ENCODE peak calls at places on chromosomes 11 and 22, in four cellular contexts. T is activated T-cell treated with anti-CD3 and anti-CD28 coated beads for 1 hour; U is stimulated activated CD4-positive, alpha-beta T cell treated with anti-CD3 and anti-CD28 coated beads, Interleukin-1b, Interleukin-23, amount 100 ng/mL, for 24 hours; P is astrocyte of the hippocampus. I is an unnamed sample.
A peak's percentile ranks its signal among the peaks of the same experiment; 100 is the strongest.

GRCh38 chr11:79113099-79113498 is 327.7 kb downstream of the TENM4 start:
- DNase-seq in U (no peak), P (peak; percentile 51), T (no peak), I (no peak)

GRCh38 chr11:2390871-2391662 is 9.5 kb upstream of the TSSC4 start:
- DNase-seq in P (peak; percentile 92), U (no peak), T (no peak), I (no peak)

GRCh38 chr11:70471254-70471653 is 72.9 kb downstream of the CTTN start:
- DNase-seq in U (no peak), T (no peak), P (no peak), I (peak; percentile 46)

GRCh38 chr11:128553662-128554392 is 33.5 kb downstream of the ETS1 start:
- DNase-seq in P (no peak), U (no peak), T (no peak), I (no peak)

GRCh38 chr11:87114093-87114492 is 76.4 kb downstream of the TMEM135 start:
- DNase-seq in T (no peak), P (peak; percentile 42), U (no peak), I (no peak)

GRCh38 chr11:92211576-92212167 is 12.9 kb upstream of the FAT3 start:
- DNase-seq in P (peak; percentile 49), U (no peak), T (no peak), I (no peak)

GRCh38 chr22:20147286-20147988 is 3.4 kb downstream of the CCDC188 start:
- DNase-seq in P (no peak), U (no peak), T (no peak), I (no peak)

GRCh38 chr11:57440744-57441414 is 14.0 kb upstream of the SLC43A3 start:
- DNase-seq in P (no peak), U (no peak), T (no peak), I (peak; percentile 6)

GRCh38 chr11:82864268-82864667 is 36.0 kb downstream of the PRCP start:
- DNase-seq in U (no peak), P (peak; percentile 69), T (no peak), I (no peak)

GRCh38 chr11:13251961-13252360 is 25.6 kb upstream of the BMAL1 start:
- DNase-seq in P (no peak), U (no peak), T (no peak), I (no peak)

GRCh38 chr11:11039249-11039965 is 181.6 kb upstream of the ZBED5 start:
- DNase-seq in P (no peak), U (no peak), T (no peak), I (no peak)

GRCh38 chr11:40867991-40868685 is 591.3 kb downstream of the LRRC4C start:
- DNase-seq in P (peak; percentile 15), T (no peak), U (no peak), I (no peak)

GRCh38 chr22:48926663-48927062 is 901.0 kb downstream of the BRD1 start:
- DNase-seq in P (no peak), T (no peak), U (no peak), I (no peak)

GRCh38 chr11:120219157-120219934 is 8.5 kb downstream of the OAF start:
- DNase-seq in U (no peak), T (no peak), P (no peak), I (no peak)

GRCh38 chr11:41051919-41052630 is 407.4 kb downstream of the LRRC4C start:
- DNase-seq in P (no peak), T (no peak), U (no peak), I (no peak)

GRCh38 chr22:35457729-35458546 is 58.0 kb downstream of the MCM5 start:
- DNase-seq in T (no peak), U (no peak), P (no peak), I (no peak)

GRCh38 chr11:7383406-7383805 is 101.9 kb upstream of the OLFML1 start:
- DNase-seq in P (no peak), U (no peak), T (no peak), I (no peak)

GRCh38 chr11:83285131-83285770 is 916 bp downstream of the CCDC90B start:
- DNase-seq in U (no peak), P (no peak), T (no peak), I (no peak)

GRCh38 chr22:41910050-41910598 is 4.8 kb downstream of the SHISA8 start:
- DNase-seq in U (no peak), T (no peak), P (peak; percentile 39), I (no peak)

GRCh38 chr11:87437844-87438223 is 400.1 kb downstream of the TMEM135 start:
- DNase-seq in U (no peak), P (peak; percentile 79), T (no peak), I (no peak)

GRCh38 chr22:22168190-22168940 is 76.2 kb upstream of the VPREB1 start:
- DNase-seq in U (no peak), T (no peak), P (no peak), I (no peak)

GRCh38 chr22:19111140-19111539 is 11.1 kb downstream of the DGCR2 start:
- DNase-seq in U (no peak), P (no peak), T (no peak), I (peak; percentile 31)

GRCh38 chr11:111422494-111423249 is 43.6 kb upstream of the POU2AF1 start:
- DNase-seq in P (peak; percentile 54), U (peak; percentile 48), T (peak; percentile 30), I (no peak)

GRCh38 chr11:116725434-116726221 is 47.2 kb downstream of the BUD13 start:
- DNase-seq in U (no peak), T (no peak), P (peak; percentile 51), I (peak; percentile 73)

GRCh38 chr11:97463891-97464290 is 1074.1 kb downstream of the JRKL start:
- DNase-seq in U (no peak), T (no peak), P (no peak), I (no peak)

GRCh38 chr22:26615149-26615548 is 2.7 kb downstream of the CRYBB1 start:
- DNase-seq in P (no peak), T (no peak), U (no peak), I (no peak)

GRCh38 chr11:125072210-125072960 is 9.3 kb downstream of the SLC37A2 start:
- DNase-seq in U (no peak), T (no peak), P (no peak), I (peak; percentile 71)

I was measured in cardiac septum.